ENCODE peak calls at places on chromosomes 16 and 17, in eight cellular contexts. Q is fibroblast of lung, T is GM23338, R is OCI-LY7, W is esophagus squamous epithelium, F is mammary epithelial cell, U is BE2C, K is tibial artery. S is an unnamed sample.

GRCh38 chr16:22191966-22192260 is 14.2 kb upstream of the EEF2K start:
- DNase-seq in Q (no peak), T (no peak), R (peak; percentile 17), W (no peak), F (peak; percentile 32), U (no peak), K (no peak), S (no peak)

GRCh38 chr17:47846741-47847340 is 4.1 kb downstream of the SP6 start:
- DNase-seq in Q (no peak), T (peak; percentile 63), R (no peak), W (no peak), F (no peak), U (no peak), K (no peak), S (no peak)

GRCh38 chr16:81716478-81717210 is 62.4 kb upstream of the PLCG2 start:
- DNase-seq in Q (no peak), T (no peak), R (no peak), W (no peak), F (no peak), U (no peak), K (no peak), S (no peak)

GRCh38 chr16:57493767-57494166 is 7.5 kb upstream of the DOK4 start:
- DNase-seq in Q (no peak), T (no peak), R (no peak), W (no peak), F (no peak), U (no peak), K (no peak), S (no peak)

GRCh38 chr16:56872863-56873391 is 7.9 kb downstream of the SLC12A3 start:
- DNase-seq in Q (no peak), T (no peak), R (no peak), W (no peak), F (no peak), U (no peak), K (no peak), S (peak; percentile 15)

GRCh38 chr16:27406729-27407128 is 4.8 kb downstream of the IL21R start:
- DNase-seq in Q (no peak), T (no peak), R (no peak), W (no peak), F (no peak), U (no peak), K (no peak), S (no peak)

GRCh38 chr16:8958344-8958808 is 5.3 kb downstream of the USP7 start:
- DNase-seq in Q (peak; percentile 75), T (no peak), R (peak; percentile 33), W (no peak), F (peak; percentile 20), U (peak; percentile 40), K (peak; percentile 33), S (peak; percentile 66)

GRCh38 chr16:68548947-68549346 is 9.9 kb downstream of the ZFP90 start:
- DNase-seq in Q (peak; percentile 16), T (no peak), R (no peak), W (no peak), F (no peak), U (no peak), K (no peak), S (no peak)

GRCh38 chr17:82418001-82418986 is at the start of the genes HEXD and OGFOD3:
- DNase-seq in Q (peak; percentile 75), T (peak; percentile 92), R (peak; percentile 96), W (no peak), F (peak; percentile 89), U (peak; percentile 88), K (peak; percentile 69), S (peak; percentile 93)

GRCh38 chr16:14321542-14321941 is 250.4 kb downstream of the MRTFB start:
- DNase-seq in Q (no peak), T (peak; percentile 20), R (no peak), W (no peak), F (peak; percentile 59), U (peak; percentile 95), K (no peak), S (no peak)

GRCh38 chr16:64455275-64455674 is 666.6 kb downstream of the CDH11 start:
- DNase-seq in Q (peak; percentile 48), T (no peak), R (peak; percentile 39), W (no peak), F (no peak), U (no peak), K (no peak), S (no peak)

GRCh38 chr16:67165121-67166034 is 833 bp downstream of the HSF4 start:
- DNase-seq in Q (peak; percentile 15), T (peak; percentile 73), R (no peak), W (no peak), F (no peak), U (no peak), K (no peak), S (no peak)

GRCh38 chr17:17119106-17119505 is 76.8 kb downstream of the MPRIP start:
- DNase-seq in Q (no peak), T (no peak), R (no peak), W (no peak), F (no peak), U (no peak), K (no peak), S (peak; percentile 65)

GRCh38 chr16:69187387-69187890 is 475 bp downstream of the SNTB2 start:
- DNase-seq in Q (peak; percentile 38), T (peak; percentile 60), R (peak; percentile 69), W (no peak), F (peak; percentile 40), U (peak; percentile 71), K (peak; percentile 51), S (peak; percentile 79)

GRCh38 chr17:77839324-77840155 is 119.0 kb upstream of the TNRC6C start:
- DNase-seq in Q (no peak), T (no peak), R (no peak), W (no peak), F (no peak), U (no peak), K (no peak), S (no peak)

GRCh38 chr17:32609085-32609484 is 122.3 kb downstream of the CDK5R1 start:
- DNase-seq in Q (peak; percentile 32), T (no peak), R (peak; percentile 78), W (no peak), F (peak; percentile 69), U (peak; percentile 5), K (no peak), S (peak; percentile 69)
- TF ChIP-seq CTCF in Q (peak; percentile 8), T (peak; percentile 53), R (peak; percentile 83), W (peak; percentile 77), F (peak; percentile 62), U (no peak), K (no peak), S (no peak)

GRCh38 chr17:21213005-21213404 is 956 bp downstream of the TMEM11 start:
- DNase-seq in Q (no peak), T (no peak), R (no peak), W (no peak), F (no peak), U (no peak), K (no peak), S (no peak)

GRCh38 chr17:21215935-21216334 is 2.0 kb upstream of the TMEM11 start:
- DNase-seq in Q (peak; percentile 67), T (no peak), R (no peak), W (no peak), F (no peak), U (no peak), K (no peak), S (no peak)

GRCh38 chr17:21213491-21214014 is 408 bp downstream of the TMEM11 start:
- DNase-seq in Q (no peak), T (peak; percentile 68), R (peak; percentile 46), W (no peak), F (no peak), U (peak; percentile 12), K (peak; percentile 30), S (peak; percentile 77)

GRCh38 chr17:21214015-21214776 is at the start of gene TMEM11:
- DNase-seq in Q (peak; percentile 96), T (peak; percentile 98), R (peak; percentile 97), W (peak; percentile 74), F (peak; percentile 95), U (peak; percentile 92), K (peak; percentile 96), S (peak; percentile 94)

DNA sequence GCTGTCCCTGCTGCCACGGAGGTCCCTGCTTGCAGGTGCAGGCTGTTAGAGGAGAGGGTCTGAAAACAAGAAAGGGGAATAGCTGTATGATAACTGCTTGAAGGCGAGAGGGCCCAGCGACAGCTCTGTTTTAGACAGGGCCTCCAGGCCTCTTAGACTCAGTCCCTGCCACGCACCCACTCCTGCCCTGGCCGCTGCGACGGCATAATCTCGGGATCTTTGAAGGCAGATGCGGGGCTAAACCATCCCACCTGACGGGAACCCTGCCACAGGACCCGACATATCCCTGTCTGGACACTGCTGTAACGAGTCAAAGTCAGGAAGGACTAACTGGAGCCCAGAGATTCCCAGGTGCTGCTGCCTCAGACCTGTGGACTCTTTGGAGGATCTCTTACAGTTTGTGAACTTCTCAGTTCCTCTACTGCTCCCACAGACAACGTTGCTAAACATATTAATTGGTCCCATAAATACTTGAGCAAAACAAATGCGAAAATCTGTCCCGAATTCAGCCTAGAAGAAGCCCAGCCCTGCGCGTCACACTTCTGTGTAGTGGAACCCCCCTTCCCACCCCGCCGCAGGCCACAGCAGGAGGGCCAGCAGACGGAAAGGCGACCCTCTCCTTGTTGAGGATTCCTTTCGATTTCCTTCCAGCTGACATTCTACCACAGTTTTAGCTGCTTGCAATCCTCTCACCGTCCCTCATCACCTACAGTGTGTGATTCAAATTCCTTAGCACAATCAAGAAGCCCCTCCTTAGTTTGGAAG is 998 bp upstream of the TMEM11 start:
- DNase-seq in Q (peak; percentile 35), T (peak; percentile 73), R (peak; percentile 33), W (no peak), F (peak; percentile 27), U (no peak), K (peak; percentile 35), S (peak; percentile 42)
- H3K4me3 ChIP-seq in Q (peak overlapping the region; percentile 84), T (peak overlapping the region; percentile 98), R (peak overlapping the region; percentile 97), W (peak overlapping the region; percentile 96), F (peak overlapping the region; percentile 78), U (peak overlapping the region; percentile 84), K (peak overlapping the region; percentile 91), S (peak overlapping the region; percentile 100)

DNA sequence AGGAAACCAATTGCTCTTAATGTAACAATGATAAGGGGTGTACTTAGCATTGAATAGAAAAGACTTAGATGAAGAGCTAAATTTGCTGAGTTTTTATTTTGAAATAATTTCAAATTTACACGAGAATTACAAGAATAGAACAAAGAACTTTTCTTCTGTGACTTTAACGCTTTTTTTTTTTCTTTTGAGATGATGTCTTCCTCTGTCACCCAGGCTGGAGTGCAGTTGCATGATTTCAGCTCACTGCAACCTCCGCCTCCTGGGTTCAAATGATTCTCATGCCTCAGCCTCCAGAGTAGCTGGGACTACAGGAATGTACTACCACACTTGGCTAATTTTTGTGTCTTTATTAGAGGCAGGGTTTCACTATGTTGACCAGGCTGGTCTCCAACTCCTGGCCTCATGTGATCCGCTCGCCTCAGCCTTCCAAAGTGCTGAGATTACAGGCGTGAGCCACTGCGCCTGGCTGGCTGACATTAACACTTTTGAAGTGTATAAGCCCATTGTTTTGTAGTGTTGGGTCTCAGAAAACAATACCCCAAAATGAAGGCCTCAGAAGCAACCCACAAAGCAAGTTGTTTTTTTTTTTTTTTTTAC is 2.1 kb downstream of the TEN1 start:
- DNase-seq in Q (no peak), T (no peak), R (no peak), W (no peak), F (no peak), U (no peak), K (peak; percentile 46), S (no peak)
- H3K4me1 ChIP-seq in Q (peaks cover 5% of the 10 kb centered on the region), T (peaks cover 44% of the 10 kb centered on the region), R (peaks cover 45% of the 10 kb centered on the region), W (peaks cover 83% of the 10 kb centered on the region), F (peaks cover 13% of the 10 kb centered on the region), U (peaks cover 9% of the 10 kb centered on the region), K (peaks cover 34% of the 10 kb centered on the region), S (peaks cover 44% of the 10 kb centered on the region)

GRCh38 chr16:87177627-87178026 is 139.6 kb downstream of the C16orf95 start:
- DNase-seq in Q (no peak), T (no peak), R (no peak), W (no peak), F (no peak), U (no peak), K (no peak), S (no peak)
- TF ChIP-seq CTCF in Q (no peak), T (no peak), R (no peak), W (no peak), F (no peak), U (no peak), K (no peak), S (no peak)

GRCh38 chr16:11619327-11619851 is 32.7 kb upstream of the LITAF start:
- DNase-seq in Q (no peak), T (no peak), R (peak; percentile 93), W (no peak), F (no peak), U (no peak), K (peak; percentile 40), S (no peak)
- H3K4me3 ChIP-seq in Q (no peak overlapping the region), T (no peak overlapping the region), R (peak overlapping the region; percentile 17), W (no peak overlapping the region), F (no peak overlapping the region), U (no peak overlapping the region), K (no peak overlapping the region), S (no peak overlapping the region)

S was measured in mucosa of descending colon.